ENCODE peak calls at places on chromosomes 11 and 22, in four cellular contexts. V, Y, D and Q are unnamed samples.

GRCh38 chr11:127998421-127998820 is 588.9 kb downstream of the ETS1 start:
- DNase-seq in Y (no peak), D (no peak), V (no peak), Q (no peak)

GRCh38 chr22:49764151-49764581 is 63.5 kb downstream of the BRD1 start:
- DNase-seq in V (no peak), D (no peak), Y (no peak), Q (no peak)

GRCh38 chr22:48100685-48101417 is 1338.4 kb downstream of the TBC1D22A start:
- DNase-seq in D (no peak), Y (no peak), V (no peak), Q (no peak)

GRCh38 chr11:7603031-7603781 is 70.1 kb downstream of the CYB5R2 start:
- DNase-seq in D (no peak), V (no peak), Y (no peak), Q (no peak)

GRCh38 chr11:114774599-114775365 is 96.5 kb downstream of the NXPE2 start:
- DNase-seq in V (peak; percentile 87), Y (peak; percentile 37), D (no peak), Q (no peak)

GRCh38 chr11:111001986-111002616 is 243.4 kb upstream of the POU2AF2 start:
- DNase-seq in Y (no peak), V (no peak), D (no peak), Q (no peak)

GRCh38 chr11:126723665-126724045 is 276.9 kb downstream of the KIRREL3 start:
- DNase-seq in V (no peak), Y (no peak), D (no peak), Q (no peak)

GRCh38 chr11:58762284-58763119 is 30.8 kb upstream of the GLYAT start:
- DNase-seq in Y (no peak), V (no peak), D (no peak), Q (no peak)

GRCh38 chr22:38203090-38203810 is 1.5 kb downstream of the MAFF start:
- DNase-seq in D (peak; percentile 43), Y (peak; percentile 66), V (peak; percentile 39), Q (peak; percentile 54)

GRCh38 chr11:71332046-71332445 is 79.7 kb upstream of the SHANK2 start:
- DNase-seq in D (no peak), Y (no peak), V (no peak), Q (no peak)

GRCh38 chr11:1878134-1879031 is 13.3 kb downstream of the PRR33 start:
- DNase-seq in V (no peak), D (no peak), Y (no peak), Q (no peak)

GRCh38 chr11:92259861-92260260 is 35.2 kb downstream of the FAT3 start:
- DNase-seq in V (peak; percentile 23), D (no peak), Y (no peak), Q (no peak)

GRCh38 chr11:1410366-1411291 is 20.9 kb downstream of the BRSK2 start:
- DNase-seq in Y (no peak), D (no peak), V (no peak), Q (no peak)

GRCh38 chr11:117874253-117874909 is 2.1 kb downstream of the FXYD6 start:
- DNase-seq in D (no peak), V (no peak), Y (no peak), Q (no peak)

GRCh38 chr11:73114110-73114834 is 27.8 kb downstream of the FCHSD2 start:
- DNase-seq in V (no peak), D (no peak), Y (no peak), Q (no peak)

GRCh38 chr22:20889904-20890303 is 27.3 kb upstream of the CRKL start:
- DNase-seq in D (no peak), V (no peak), Y (no peak), Q (no peak)

GRCh38 chr11:1055990-1056771 is 18.5 kb upstream of the MUC2 start:
- DNase-seq in D (peak; percentile 3), Y (no peak), V (no peak), Q (no peak)

GRCh38 chr11:60957188-60957587 is 5.2 kb upstream of the SLC15A3 start:
- DNase-seq in Y (no peak), D (no peak), V (no peak), Q (no peak)

GRCh38 chr11:35064114-35064800 is 74.7 kb upstream of the CD44 start:
- DNase-seq in V (no peak), D (no peak), Y (no peak), Q (no peak)

GRCh38 chr11:60003729-60004128 is 13.3 kb upstream of the OOSP4B start:
- DNase-seq in Y (no peak), V (no peak), D (no peak), Q (no peak)

GRCh38 chr11:15199693-15200092 is 85.0 kb downstream of the INSC start:
- DNase-seq in Y (no peak), V (no peak), D (no peak), Q (no peak)

GRCh38 chr22:49303061-49303735 is 524.5 kb downstream of the BRD1 start:
- DNase-seq in V (no peak), Y (no peak), D (no peak), Q (no peak)

GRCh38 chr11:9619004-9619403 is 44.9 kb upstream of the SWAP70 start:
- DNase-seq in V (no peak), Y (no peak), D (no peak), Q (no peak)
- TF ChIP-seq CTCF in V (no peak), Y (no peak), D (no peak), Q (no peak)

GRCh38 chr11:63671322-63672155 is at the start of gene ATL3:
- DNase-seq in Y (peak; percentile 96), D (peak; percentile 95), V (peak; percentile 98), Q (peak; percentile 98)
- TF ChIP-seq CTCF in Y (no peak), D (peak; percentile 19), V (peak; percentile 15), Q (no peak)

GRCh38 chr11:134258577-134258976 is 5.2 kb downstream of the ACAD8 start:
- DNase-seq in Y (no peak), V (no peak), D (no peak), Q (no peak)

GRCh38 chr11:134260503-134260902 is 7.1 kb downstream of the ACAD8 start:
- DNase-seq in D (no peak), V (no peak), Y (no peak), Q (no peak)

GRCh38 chr11:134264966-134265365 is 11.2 kb upstream of the GLB1L3 start:
- DNase-seq in Y (no peak), D (no peak), V (no peak), Q (no peak)

GRCh38 chr11:134261000-134261399 is 7.6 kb downstream of the ACAD8 start:
- DNase-seq in D (no peak), Y (no peak), V (no peak), Q (no peak)

DNA sequence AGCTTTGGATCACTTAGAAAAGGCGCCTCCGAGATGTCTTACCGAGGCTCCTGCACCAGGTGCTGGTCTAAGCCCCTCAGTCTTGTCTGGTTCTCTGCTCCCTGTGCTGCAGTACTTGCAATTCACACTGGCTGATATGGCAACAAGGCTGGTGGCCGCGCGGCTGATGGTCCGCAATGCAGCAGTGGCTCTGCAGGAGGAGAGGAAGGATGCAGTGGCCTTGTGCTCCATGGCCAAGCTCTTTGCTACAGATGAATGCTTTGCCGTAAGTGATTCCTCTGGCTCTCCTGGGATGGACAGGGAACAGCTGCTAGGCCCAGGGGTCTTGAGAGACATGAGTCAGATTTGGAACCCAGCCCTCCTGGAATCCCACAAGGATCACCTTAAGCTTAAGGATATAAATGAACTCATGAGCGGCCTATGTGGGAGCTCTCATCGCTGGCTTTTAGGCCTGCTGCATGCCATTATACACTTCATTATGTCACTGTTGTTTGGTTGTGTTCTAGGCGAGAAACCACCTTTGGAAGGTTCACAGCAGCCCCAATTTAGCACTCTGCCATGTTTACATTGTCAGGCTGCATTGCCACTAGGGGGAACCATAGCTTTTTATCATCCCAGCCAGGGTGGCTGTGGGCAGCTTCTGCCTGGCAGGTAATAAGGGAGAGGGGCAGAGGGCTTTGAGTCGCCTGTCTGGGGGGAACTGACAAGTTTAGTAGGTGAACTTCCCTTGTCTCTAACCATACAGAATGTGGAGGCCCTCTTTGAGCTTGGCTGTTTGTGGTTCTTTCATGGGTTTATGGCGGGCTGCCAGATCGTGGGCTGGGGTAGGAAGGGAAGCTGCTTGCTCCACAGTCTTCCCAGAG is 8.5 kb downstream of the ACAD8 start:
- DNase-seq in D (no peak), V (peak; percentile 31), Y (peak; percentile 52), Q (no peak)
- TF ChIP-seq CTCF in D (peak; percentile 61), V (peak; percentile 61), Y (peak; percentile 49), Q (peak; percentile 21)

GRCh38 chr11:62727007-62727832 is at the start of gene HNRNPUL2:
- DNase-seq in Y (peak; percentile 98), D (peak; percentile 100), V (peak; percentile 100), Q (peak; percentile 98)
- TF ChIP-seq CTCF in Y (no peak), D (no peak), V (peak; percentile 18), Q (no peak)

DNA sequence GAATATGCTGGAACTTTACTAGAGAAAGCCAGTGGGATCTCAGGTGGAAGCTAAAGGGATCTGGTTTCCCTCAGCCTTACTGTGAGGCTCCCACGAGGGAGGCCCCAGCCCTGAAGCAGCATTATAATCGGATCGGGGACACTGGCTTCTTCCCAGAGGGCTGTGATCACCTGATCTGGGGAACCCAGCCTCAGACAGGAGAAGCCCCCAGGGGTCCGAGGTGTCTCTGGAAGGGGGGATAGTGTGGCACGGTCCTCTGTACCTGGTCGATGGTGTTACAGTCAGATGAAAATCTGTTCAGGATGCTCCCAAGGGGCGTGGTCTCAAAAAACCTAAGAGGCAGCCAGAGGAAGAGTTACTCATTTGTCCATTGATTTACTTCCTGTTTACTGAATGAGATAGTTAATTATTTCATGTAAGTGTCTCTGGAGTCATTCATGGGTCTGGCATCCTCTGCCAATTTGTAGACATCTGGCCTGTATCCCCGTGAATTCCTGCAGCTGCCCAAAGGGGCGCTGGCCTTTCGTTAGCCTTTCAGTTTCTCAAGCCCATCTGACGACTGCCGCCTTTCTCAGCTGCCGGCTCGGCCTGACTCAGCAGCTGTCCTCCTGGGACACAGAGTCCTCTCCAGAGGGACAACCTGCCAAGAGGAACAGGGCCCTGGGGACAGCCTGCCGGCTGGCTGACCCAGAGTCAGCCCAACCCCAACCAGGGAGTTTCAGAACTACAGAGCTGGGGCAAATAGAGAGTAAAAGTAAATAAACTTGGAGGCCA is 17.0 kb upstream of the KCNJ11 start:
- DNase-seq in V (peak; percentile 46), Y (no peak), D (no peak), Q (no peak)
- TF ChIP-seq CTCF in V (peak; percentile 33), Y (no peak), D (peak; percentile 27), Q (no peak)

GRCh38 chr11:45323598-45324249 is 37.6 kb upstream of the SYT13 start:
- DNase-seq in V (no peak), D (no peak), Y (no peak), Q (no peak)
- TF ChIP-seq CTCF in V (no peak), D (no peak), Y (no peak), Q (no peak)

GRCh38 chr11:63811522-63811921 is 1.7 kb upstream of the SPINDOC start:
- DNase-seq in D (no peak), V (no peak), Y (no peak), Q (no peak)
- TF ChIP-seq CTCF in D (no peak), V (no peak), Y (no peak), Q (no peak)

GRCh38 chr22:26648011-26648497 is 9.3 kb upstream of the MIAT start:
- DNase-seq in Y (no peak), V (no peak), D (no peak), Q (no peak)
- TF ChIP-seq CTCF in Y (no peak), V (no peak), D (no peak), Q (no peak)